ENCODE peak calls at places on chromosomes 4 and X, in five cellular contexts. Y is cardiac muscle cell, B is suprapubic skin, K is astrocyte of the cerebellum, J is stomach. H is an unnamed sample.

GRCh38 chr4:113758361-113758760 is 3.2 kb downstream of the CAMK2D start:
- DNase-seq in Y (peak), B (no peak), K (peak), J (no peak), H (no peak)

GRCh38 chr4:107586321-107586720 is 133.7 kb downstream of the PAPSS1 start:
- DNase-seq in Y (peak), B (no peak), K (no peak), J (no peak), H (no peak)

GRCh38 chrX:56066016-56066415 is 166.1 kb upstream of the KLF8 start:
- DNase-seq in Y (no peak), B (no peak), K (no peak), J (no peak), H (no peak)

GRCh38 chr4:7217453-7218310 is 25.3 kb downstream of the SORCS2 start:
- DNase-seq in Y (peak), B (no peak), K (no peak), J (peak), H (no peak)

GRCh38 chrX:136975642-136976518 is 57.9 kb downstream of the GPR101 start:
- DNase-seq in Y (no peak), B (no peak), K (no peak), J (no peak), H (no peak)

GRCh38 chr4:39732728-39733127 is 34.8 kb downstream of the UBE2K start:
- DNase-seq in Y (peak), B (no peak), K (peak), J (no peak), H (no peak)

GRCh38 chr4:12827966-12828365 is 656.2 kb downstream of the RAB28 start:
- DNase-seq in Y (no peak), B (no peak), K (no peak), J (no peak), H (no peak)

GRCh38 chrX:140091276-140091886 is 126.1 kb upstream of the CXorf66 start:
- DNase-seq in Y (peak), B (no peak), K (no peak), J (peak), H (no peak)

GRCh38 chrX:28585767-28586166 is 1.5 kb upstream of the IL1RAPL1 start:
- DNase-seq in Y (no peak), B (no peak), K (no peak), J (no peak), H (no peak)

GRCh38 chrX:23784487-23785301 is 1.7 kb downstream of the SAT1 start:
- DNase-seq in Y (peak), B (no peak), K (peak), J (no peak), H (no peak)

GRCh38 chr4:42143996-42144395 is 8.5 kb downstream of the BEND4 start:
- DNase-seq in Y (no peak), B (no peak), K (no peak), J (no peak), H (no peak)

GRCh38 chrX:51155157-51155556 is 177.5 kb upstream of the NUDT10 start:
- DNase-seq in Y (no peak), B (no peak), K (no peak), J (no peak), H (no peak)

GRCh38 chr4:180057891-180058643 is 2185.1 kb upstream of the TENM3 start:
- DNase-seq in Y (peak), B (no peak), K (no peak), J (no peak), H (no peak)

GRCh38 chrX:135741192-135741715 is 26.7 kb downstream of the CT45A3 start:
- DNase-seq in Y (no peak), B (no peak), K (no peak), J (no peak), H (no peak)

GRCh38 chr4:4843651-4844291 is 15.7 kb upstream of the MSX1 start:
- DNase-seq in Y (no peak), B (no peak), K (no peak), J (no peak), H (no peak)

GRCh38 chr4:6548201-6548881 is 26.6 kb upstream of the MAN2B2 start:
- DNase-seq in Y (peak), B (no peak), K (no peak), J (no peak), H (no peak)

GRCh38 chr4:1210971-1211370 is 38.0 kb downstream of the CTBP1 start:
- DNase-seq in Y (no peak), B (peak), K (no peak), J (no peak), H (no peak)

GRCh38 chr4:147362868-147363440 is 117.9 kb upstream of the EDNRA start:
- DNase-seq in Y (peak), B (no peak), K (no peak), J (peak), H (no peak)

GRCh38 chrX:133979641-133980230 is 5.7 kb downstream of the GPC3 start:
- DNase-seq in Y (no peak), B (no peak), K (no peak), J (no peak), H (no peak)

GRCh38 chrX:28487818-28488217 is 99.4 kb upstream of the IL1RAPL1 start:
- DNase-seq in Y (no peak), B (no peak), K (no peak), J (no peak), H (no peak)

GRCh38 chr4:99436462-99436861 is 1.3 kb upstream of the ADH7 start:
- DNase-seq in Y (no peak), B (no peak), K (no peak), J (no peak), H (no peak)

GRCh38 chr4:168648929-168649328 is 152.1 kb downstream of the PALLD start:
- DNase-seq in Y (peak), B (no peak), K (no peak), J (no peak), H (no peak)

DNA sequence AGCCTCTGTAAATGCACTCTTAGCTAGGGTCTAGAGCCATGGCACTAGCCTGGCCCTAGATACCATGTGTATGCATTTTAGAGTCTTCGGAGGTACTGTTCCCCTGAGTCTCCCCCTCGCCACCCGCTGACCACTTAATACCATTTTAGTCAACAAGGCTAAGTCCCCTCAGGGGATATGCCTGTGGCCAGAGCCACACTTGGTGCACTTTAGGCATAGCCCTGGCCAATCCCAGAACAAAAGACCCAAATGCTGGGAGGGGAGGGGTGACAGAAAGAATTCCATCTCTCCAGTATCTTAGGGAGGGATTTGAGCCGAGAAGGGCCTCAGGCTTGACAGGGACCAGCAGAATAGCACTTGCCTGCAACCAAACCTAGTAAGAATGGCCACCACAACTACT is 28.6 kb upstream of the BCORL1 start:
- DNase-seq in Y (no peak), B (no peak), K (no peak), J (no peak), H (no peak)
- H3K4me3 ChIP-seq in Y (no peak), B (no peak), K (no peak), J (no peak), H (no peak)

DNA sequence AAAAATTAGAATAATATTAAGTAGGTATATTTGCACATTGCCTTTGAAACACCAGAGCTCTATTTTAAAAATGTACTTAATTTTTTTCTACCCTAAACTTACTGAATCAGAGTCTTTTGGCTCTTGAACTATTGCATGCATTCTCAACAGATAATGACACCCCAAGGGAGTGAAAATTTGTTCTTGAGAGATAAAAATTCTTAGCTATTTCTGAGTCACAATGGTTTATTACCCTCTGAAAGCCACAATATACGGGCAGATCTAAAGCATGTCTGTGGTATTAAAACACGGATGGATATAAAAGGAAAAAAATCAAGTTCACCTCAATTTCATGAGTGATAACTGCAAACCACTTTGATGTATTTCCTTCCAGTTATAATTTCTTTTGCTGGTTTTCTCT is 636.3 kb upstream of the FTHL17 start:
- DNase-seq in Y (peak), B (no peak), K (no peak), J (no peak), H (no peak)
- H3K4me3 ChIP-seq in Y (no peak), B (no peak), K (no peak), J (no peak), H (no peak)

GRCh38 chrX:122046226-122046625 is 998.8 kb downstream of the GLUD2 start:
- DNase-seq in Y (peak), B (no peak), K (no peak), J (no peak), H (no peak)

DNA sequence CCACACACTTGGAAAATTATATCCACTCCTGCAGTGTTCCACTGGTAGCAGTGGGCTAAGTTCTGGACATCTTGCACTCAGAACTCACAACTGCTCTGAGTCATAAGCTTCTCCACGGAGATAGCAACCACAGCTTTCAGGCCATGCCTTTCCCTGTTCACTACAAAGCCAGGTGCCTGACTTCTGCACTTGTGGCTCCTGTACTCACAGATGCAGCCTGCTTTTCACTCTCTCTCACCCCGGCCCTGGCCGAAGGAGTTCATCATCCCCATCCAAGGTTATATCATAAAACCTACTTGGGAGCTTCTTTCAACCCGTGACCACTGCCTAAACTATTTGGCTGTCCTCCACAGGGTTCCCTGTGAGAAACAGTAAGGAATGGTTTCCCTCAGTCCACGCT is 999.4 kb downstream of the GLUD2 start:
- DNase-seq in Y (no peak), B (no peak), K (no peak), J (no peak), H (no peak)
- H3K4me3 ChIP-seq in Y (no peak), B (no peak), K (no peak), J (no peak), H (no peak)

DNA sequence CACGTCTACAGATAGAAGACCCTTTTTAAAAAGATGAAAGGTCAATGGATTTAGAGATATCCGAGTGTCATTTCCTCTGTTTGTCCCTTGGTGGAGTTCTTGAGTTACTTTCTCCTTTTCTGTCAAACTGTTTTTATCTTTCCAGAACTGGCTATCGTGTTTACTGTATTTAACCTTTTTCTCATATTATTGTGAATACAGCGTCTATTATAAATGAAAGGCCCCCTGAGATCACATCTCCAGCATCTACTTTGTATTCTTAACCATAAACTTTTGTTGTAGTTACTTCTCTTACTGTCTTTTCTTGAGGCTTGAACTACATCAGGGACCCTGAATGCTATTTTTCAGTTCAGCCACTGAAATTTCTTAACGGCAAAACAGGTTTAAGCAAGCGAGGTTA is 4.0 kb upstream of the PCDH7 start:
- DNase-seq in Y (peak), B (no peak), K (no peak), J (no peak), H (no peak)
- H3K4me3 ChIP-seq in Y (peak), B (peak), K (peak), J (peak), H (peak)